ENCODE peak calls at places on chromosomes 13 and 19, in nine cellular contexts. Y is right atrium auricular region; T is effector memory CD4-positive, alpha-beta T cell; V is ovary; U is heart right ventricle; K is colonic mucosa; X is PC-3; G is GM23248; I is aorta. B is an unnamed sample.

GRCh38 chr19:45406165-45406956 is at the start of gene POLR1G:
- DNase-seq in Y (peak), T (peak), V (peak), U (peak), K (peak), X (peak), G (peak), I (peak), B (peak)

GRCh38 chr19:18294467-18294864 is 13.0 kb upstream of the JUND start:
- DNase-seq in Y (no peak), T (peak), V (peak), U (no peak), K (no peak), X (peak), G (no peak), I (peak), B (no peak)

GRCh38 chr13:114071441-114071840 is 61.0 kb downstream of the RASA3 start:
- DNase-seq in Y (no peak), T (no peak), V (peak), U (no peak), K (no peak), X (no peak), G (no peak), I (peak), B (no peak)

GRCh38 chr13:48535791-48536190 is 2.9 kb upstream of the RCBTB2 start:
- DNase-seq in Y (no peak), T (no peak), V (no peak), U (no peak), K (no peak), X (no peak), G (no peak), I (no peak), B (no peak)

GRCh38 chr13:99610702-99611289 is 109.5 kb downstream of the TM9SF2 start:
- DNase-seq in Y (no peak), T (no peak), V (no peak), U (no peak), K (no peak), X (no peak), G (no peak), I (no peak), B (no peak)

GRCh38 chr19:33580026-33580644 is 41.6 kb upstream of the CHST8 start:
- DNase-seq in Y (no peak), T (no peak), V (no peak), U (no peak), K (no peak), X (peak), G (peak), I (no peak), B (no peak)

GRCh38 chr19:47107201-47107952 is 6.2 kb downstream of the ZC3H4 start:
- DNase-seq in Y (no peak), T (no peak), V (no peak), U (no peak), K (peak), X (peak), G (peak), I (no peak), B (no peak)

GRCh38 chr13:44379885-44380284 is 6.3 kb downstream of the SERP2 start:
- DNase-seq in Y (no peak), T (no peak), V (no peak), U (no peak), K (no peak), X (no peak), G (no peak), I (no peak), B (no peak)

GRCh38 chr13:84137292-84137691 is 255.0 kb upstream of the SLITRK1 start:
- DNase-seq in Y (no peak), T (peak), V (no peak), U (no peak), K (no peak), X (no peak), G (no peak), I (no peak), B (peak)

GRCh38 chr19:40084948-40085347 is 5.8 kb downstream of the ZNF780A start:
- DNase-seq in Y (no peak), T (no peak), V (no peak), U (no peak), K (no peak), X (no peak), G (no peak), I (no peak), B (no peak)
- H3K4me3 ChIP-seq in Y (no peak), T (no peak), V (no peak), U (no peak), K (no peak), X (no peak), G (no peak), I (no peak), B (no peak)

GRCh38 chr13:30982506-30982905 is 50.0 kb downstream of the TEX26 start:
- DNase-seq in Y (no peak), T (no peak), V (no peak), U (no peak), K (no peak), X (no peak), G (no peak), I (no peak), B (no peak)
- H3K27ac ChIP-seq in Y (no peak), T (no peak), V (no peak), U (no peak), K (no peak), X (no peak), G (no peak), I (no peak), B (no peak)

GRCh38 chr19:48833977-48834376 is 2.3 kb downstream of the HSD17B14 start:
- DNase-seq in Y (no peak), T (no peak), V (no peak), U (no peak), K (no peak), X (no peak), G (no peak), I (no peak), B (no peak)

GRCh38 chr19:48837586-48838191 is 1.4 kb upstream of the HSD17B14 start:
- DNase-seq in Y (no peak), T (no peak), V (peak), U (no peak), K (no peak), X (no peak), G (no peak), I (no peak), B (no peak)

GRCh38 chr19:48835734-48836088 is 580 bp downstream of the HSD17B14 start:
- DNase-seq in Y (peak), T (peak), V (peak), U (peak), K (peak), X (peak), G (peak), I (peak), B (peak)

GRCh38 chr19:48837081-48837524 is 812 bp upstream of the HSD17B14 start:
- DNase-seq in Y (peak), T (peak), V (peak), U (peak), K (peak), X (peak), G (peak), I (peak), B (peak)

GRCh38 chr19:48836089-48837017 is at the start of gene HSD17B14:
- DNase-seq in Y (no peak), T (no peak), V (peak), U (no peak), K (no peak), X (peak), G (peak), I (peak), B (peak)
- H3K4me3 ChIP-seq in Y (peak), T (peak), V (peak), U (peak), K (peak), X (peak), G (peak), I (peak), B (peak)

DNA sequence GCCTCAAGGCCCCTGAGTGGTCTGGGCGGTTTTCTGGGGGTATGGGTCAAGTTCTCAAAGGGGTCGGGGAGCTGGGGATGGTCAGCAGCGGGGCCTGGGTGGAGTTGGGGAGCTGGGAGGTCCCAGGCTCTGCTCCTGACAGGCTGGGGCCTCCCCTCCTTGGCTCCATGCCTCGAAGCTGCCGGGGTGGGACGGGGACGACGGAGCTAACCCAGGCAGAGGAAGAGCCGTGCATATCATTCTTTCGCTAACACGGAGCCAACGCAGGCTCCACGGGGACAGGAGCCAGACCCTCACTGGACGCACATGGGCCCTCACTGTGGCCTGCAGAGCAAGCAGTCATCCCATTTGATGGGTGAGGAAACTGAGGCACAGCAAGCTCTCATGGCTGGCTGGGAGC is 25.8 kb upstream of the CACTIN start:
- DNase-seq in Y (no peak), T (no peak), V (no peak), U (no peak), K (no peak), X (no peak), G (no peak), I (no peak), B (no peak)
- H3K27ac ChIP-seq in Y (no peak), T (no peak), V (no peak), U (no peak), K (no peak), X (no peak), G (no peak), I (no peak), B (no peak)

GRCh38 chr19:7194566-7194965 is 99.6 kb downstream of the INSR start:
- DNase-seq in Y (no peak), T (no peak), V (no peak), U (no peak), K (no peak), X (no peak), G (no peak), I (no peak), B (no peak)

GRCh38 chr19:7197760-7198696 is 96.2 kb downstream of the INSR start:
- DNase-seq in Y (peak), T (peak), V (peak), U (peak), K (peak), X (peak), G (peak), I (peak), B (peak)

GRCh38 chr19:7199613-7200533 is 94.3 kb downstream of the INSR start:
- DNase-seq in Y (no peak), T (no peak), V (no peak), U (no peak), K (peak), X (no peak), G (no peak), I (no peak), B (no peak)

GRCh38 chr19:7197169-7197759 is 97.0 kb downstream of the INSR start:
- DNase-seq in Y (peak), T (peak), V (peak), U (peak), K (peak), X (peak), G (peak), I (peak), B (peak)

GRCh38 chr19:7196721-7197168 is 97.5 kb downstream of the INSR start:
- DNase-seq in Y (peak), T (no peak), V (peak), U (no peak), K (peak), X (no peak), G (peak), I (no peak), B (no peak)
- H3K4me3 ChIP-seq in Y (peak), T (peak), V (peak), U (peak), K (peak), X (peak), G (peak), I (no peak), B (peak)

GRCh38 chr13:37443538-37443937 is 155.0 kb downstream of the POSTN start:
- DNase-seq in Y (no peak), T (no peak), V (no peak), U (no peak), K (no peak), X (no peak), G (peak), I (no peak), B (peak)

GRCh38 chr13:37446503-37446902 is 152.1 kb downstream of the POSTN start:
- DNase-seq in Y (no peak), T (no peak), V (no peak), U (no peak), K (no peak), X (peak), G (peak), I (peak), B (peak)

GRCh38 chr13:37448072-37448471 is 150.5 kb downstream of the POSTN start:
- DNase-seq in Y (no peak), T (no peak), V (no peak), U (no peak), K (no peak), X (no peak), G (no peak), I (no peak), B (no peak)

GRCh38 chr13:37442996-37443395 is 155.6 kb downstream of the POSTN start:
- DNase-seq in Y (no peak), T (no peak), V (no peak), U (no peak), K (no peak), X (no peak), G (peak), I (no peak), B (no peak)
- H3K27ac ChIP-seq in Y (no peak), T (no peak), V (no peak), U (no peak), K (no peak), X (no peak), G (peak), I (no peak), B (peak)

GRCh38 chr13:66995366-66995663 is 234.8 kb downstream of the PCDH9 start:
- DNase-seq in Y (no peak), T (no peak), V (no peak), U (no peak), K (no peak), X (no peak), G (no peak), I (no peak), B (no peak)

GRCh38 chr13:66996503-66996902 is 233.6 kb downstream of the PCDH9 start:
- DNase-seq in Y (no peak), T (no peak), V (no peak), U (no peak), K (no peak), X (peak), G (no peak), I (no peak), B (no peak)

GRCh38 chr13:66992683-66993082 is 237.5 kb downstream of the PCDH9 start:
- DNase-seq in Y (no peak), T (no peak), V (no peak), U (no peak), K (no peak), X (no peak), G (no peak), I (no peak), B (no peak)

GRCh38 chr13:66994097-66994496 is 236.0 kb downstream of the PCDH9 start:
- DNase-seq in Y (peak), T (no peak), V (peak), U (peak), K (peak), X (no peak), G (peak), I (peak), B (peak)

DNA sequence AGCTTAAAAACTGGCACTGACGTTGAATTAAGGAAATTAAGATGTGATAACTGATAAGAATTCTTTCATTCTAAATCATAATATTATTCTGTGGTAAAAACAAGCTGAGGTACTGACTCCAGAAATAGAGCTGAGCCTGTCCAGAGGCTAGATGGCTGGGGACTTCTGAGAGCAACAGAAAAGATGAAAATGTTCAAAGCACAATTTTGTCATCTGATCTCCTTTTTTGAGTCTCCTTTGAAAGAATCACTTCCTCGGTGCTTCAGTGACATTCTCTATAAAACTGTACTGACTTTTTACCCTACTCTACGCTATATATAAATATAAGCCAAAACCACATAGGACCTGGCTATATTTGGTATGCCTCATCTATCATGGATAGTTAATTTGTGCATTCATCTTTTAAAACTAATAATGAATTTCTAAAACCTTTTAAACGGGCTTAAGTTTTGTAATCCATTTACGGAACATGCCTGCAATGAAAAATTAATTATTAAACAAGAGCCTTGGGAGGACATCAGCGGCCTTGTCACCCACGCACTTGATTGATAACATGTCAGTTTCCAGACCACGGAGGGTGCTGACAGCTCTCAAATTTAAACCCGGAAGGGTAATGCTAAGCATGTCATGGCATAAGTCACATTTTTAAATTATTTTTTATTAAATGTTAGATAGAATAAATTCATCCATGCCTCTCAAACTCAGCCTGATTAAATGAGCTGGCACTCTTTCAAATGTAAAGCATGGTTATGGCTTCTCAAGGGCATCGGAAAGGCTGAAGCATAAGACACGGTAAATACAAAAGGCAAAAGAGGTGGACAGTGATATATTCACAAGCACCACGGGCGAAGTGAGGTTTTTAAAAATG is 235.4 kb downstream of the PCDH9 start:
- DNase-seq in Y (no peak), T (no peak), V (no peak), U (no peak), K (no peak), X (no peak), G (no peak), I (no peak), B (no peak)
- H3K4me3 ChIP-seq in Y (peak), T (no peak), V (no peak), U (peak), K (no peak), X (no peak), G (peak), I (no peak), B (peak)

DNA sequence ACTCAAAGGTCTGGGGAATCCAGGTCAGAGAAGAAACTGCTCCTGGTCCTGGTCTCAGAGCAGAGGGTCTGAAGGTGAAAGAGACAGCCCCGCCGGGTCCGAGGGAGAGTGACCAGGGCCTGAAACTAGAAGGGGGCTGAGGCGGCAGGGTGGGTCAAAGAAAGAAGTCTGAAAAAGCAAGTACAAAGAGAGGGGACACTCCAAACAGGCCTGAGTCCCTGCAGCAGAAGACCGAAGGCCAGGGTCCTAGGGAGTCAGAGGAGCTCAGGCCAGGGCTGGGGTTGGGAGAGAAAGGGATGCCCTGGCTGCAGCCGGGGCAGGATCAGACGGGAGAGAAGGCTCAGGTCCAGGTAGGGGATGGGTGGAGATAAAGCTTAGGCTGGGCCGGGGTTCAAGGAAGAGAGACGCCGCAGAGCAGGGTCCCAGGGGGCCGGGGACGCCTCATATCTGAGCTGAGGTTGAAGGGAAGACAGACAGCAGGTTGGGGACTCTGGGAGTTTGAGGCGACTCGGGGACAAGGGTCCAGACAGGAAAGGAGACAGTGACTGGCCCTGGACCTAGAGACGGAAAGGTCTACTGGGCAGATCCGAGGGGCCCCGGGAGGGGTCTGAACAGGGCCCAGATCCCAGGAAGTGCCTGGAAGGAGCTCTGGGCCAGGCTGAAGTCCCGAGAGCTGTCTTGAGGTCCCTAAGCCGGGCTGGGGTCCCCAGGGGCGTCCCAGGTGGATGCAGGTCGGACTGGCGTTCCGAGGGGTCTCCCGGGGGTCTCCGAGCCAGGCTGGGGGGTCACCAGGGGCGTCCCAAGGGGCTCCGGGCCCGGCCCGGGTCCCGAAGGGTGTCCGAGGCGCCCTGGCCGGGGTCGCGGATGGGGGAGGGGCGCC is 795 bp downstream of the MLLT1 start:
- DNase-seq in Y (no peak), T (no peak), V (peak), U (no peak), K (no peak), X (no peak), G (peak), I (no peak), B (no peak)
- H3K27ac ChIP-seq in Y (peak), T (peak), V (peak), U (peak), K (no peak), X (no peak), G (peak), I (no peak), B (peak)